ENCODE peak calls at places on chromosomes 16 and 17, in seven cellular contexts. One of them, this sample, is unnamed.

GRCh38 chr16:79613009-79613408 is 12.5 kb upstream of the MAF start:
- DNase-seq in activated B cell treated with CpG ODN at 0.5 μM for 24 hours: no peak
- DNase-seq in keratinocyte: no peak
- DNase-seq in mammary epithelial cell: peak
- DNase-seq in RWPE2: no peak
- DNase-seq in neural progenitor cell: no peak
- DNase-seq in A549: no peak
- DNase-seq in this sample: no peak

GRCh38 chr17:42507671-42508070 is 28.4 kb upstream of the NAGLU start:
- DNase-seq in RWPE2: no peak
- DNase-seq in activated B cell treated with CpG ODN at 0.5 μM for 24 hours: no peak
- DNase-seq in mammary epithelial cell: no peak
- DNase-seq in A549: no peak
- DNase-seq in neural progenitor cell: no peak
- DNase-seq in keratinocyte: no peak
- DNase-seq in this sample: no peak

GRCh38 chr17:49229805-49230600 is 584 bp downstream of the PHOSPHO1 start:
- DNase-seq in A549: no peak
- DNase-seq in neural progenitor cell: no peak
- DNase-seq in keratinocyte: no peak
- DNase-seq in mammary epithelial cell: no peak
- DNase-seq in RWPE2: peak
- DNase-seq in activated B cell treated with CpG ODN at 0.5 μM for 24 hours: no peak
- DNase-seq in this sample: no peak

GRCh38 chr16:5451641-5452040 is 354.0 kb upstream of the EEF2KMT start:
- DNase-seq in activated B cell treated with CpG ODN at 0.5 μM for 24 hours: no peak
- DNase-seq in RWPE2: no peak
- DNase-seq in mammary epithelial cell: no peak
- DNase-seq in neural progenitor cell: no peak
- DNase-seq in A549: no peak
- DNase-seq in keratinocyte: no peak
- DNase-seq in this sample: no peak

GRCh38 chr17:41100081-41100480 is 1.9 kb downstream of the KRTAP4-16 start:
- DNase-seq in mammary epithelial cell: no peak
- DNase-seq in keratinocyte: no peak
- DNase-seq in RWPE2: no peak
- DNase-seq in neural progenitor cell: no peak
- DNase-seq in activated B cell treated with CpG ODN at 0.5 μM for 24 hours: no peak
- DNase-seq in A549: no peak
- DNase-seq in this sample: no peak

GRCh38 chr16:83365166-83365565 is 442.6 kb upstream of the HSBP1 start:
- DNase-seq in A549: no peak
- DNase-seq in activated B cell treated with CpG ODN at 0.5 μM for 24 hours: no peak
- DNase-seq in mammary epithelial cell: peak
- DNase-seq in neural progenitor cell: no peak
- DNase-seq in keratinocyte: no peak
- DNase-seq in RWPE2: no peak
- DNase-seq in this sample: no peak

GRCh38 chr17:18267927-18268711 is 7.7 kb downstream of the MIEF2 start:
- DNase-seq in keratinocyte: no peak
- DNase-seq in A549: no peak
- DNase-seq in RWPE2: no peak
- DNase-seq in neural progenitor cell: peak
- DNase-seq in mammary epithelial cell: peak
- DNase-seq in activated B cell treated with CpG ODN at 0.5 μM for 24 hours: no peak
- DNase-seq in this sample: no peak

GRCh38 chr17:12522743-12523181 is 142.9 kb upstream of the MYOCD start:
- DNase-seq in A549: peak
- DNase-seq in neural progenitor cell: peak
- DNase-seq in keratinocyte: peak
- DNase-seq in activated B cell treated with CpG ODN at 0.5 μM for 24 hours: no peak
- DNase-seq in RWPE2: peak
- DNase-seq in mammary epithelial cell: no peak
- DNase-seq in this sample: no peak

GRCh38 chr16:17348042-17348783 is 122.5 kb downstream of the XYLT1 start:
- DNase-seq in keratinocyte: no peak
- DNase-seq in A549: no peak
- DNase-seq in activated B cell treated with CpG ODN at 0.5 μM for 24 hours: no peak
- DNase-seq in mammary epithelial cell: no peak
- DNase-seq in neural progenitor cell: no peak
- DNase-seq in RWPE2: no peak
- DNase-seq in this sample: no peak

GRCh38 chr16:67959520-67959919 is 8.9 kb downstream of the SLC12A4 start:
- DNase-seq in activated B cell treated with CpG ODN at 0.5 μM for 24 hours: no peak
- DNase-seq in mammary epithelial cell: no peak
- DNase-seq in keratinocyte: no peak
- DNase-seq in neural progenitor cell: no peak
- DNase-seq in A549: no peak
- DNase-seq in RWPE2: no peak
- DNase-seq in this sample: no peak

GRCh38 chr17:4485676-4486646 is 12.7 kb upstream of the SPNS2 start:
- DNase-seq in activated B cell treated with CpG ODN at 0.5 μM for 24 hours: no peak
- DNase-seq in neural progenitor cell: no peak
- DNase-seq in RWPE2: no peak
- DNase-seq in A549: no peak
- DNase-seq in keratinocyte: no peak
- DNase-seq in mammary epithelial cell: no peak
- DNase-seq in this sample: no peak

GRCh38 chr16:66696669-66697630 is at the start of gene CMTM4:
- DNase-seq in mammary epithelial cell: peak
- DNase-seq in RWPE2: peak
- DNase-seq in neural progenitor cell: peak
- DNase-seq in keratinocyte: no peak
- DNase-seq in activated B cell treated with CpG ODN at 0.5 μM for 24 hours: peak
- DNase-seq in A549: peak
- DNase-seq in this sample: peak

GRCh38 chr17:39237586-39237985 is 11.8 kb upstream of the STAC2 start:
- DNase-seq in mammary epithelial cell: no peak
- DNase-seq in keratinocyte: no peak
- DNase-seq in RWPE2: no peak
- DNase-seq in neural progenitor cell: no peak
- DNase-seq in A549: no peak
- DNase-seq in activated B cell treated with CpG ODN at 0.5 μM for 24 hours: no peak
- DNase-seq in this sample: no peak

GRCh38 chr16:84889066-84889465 is 69.3 kb downstream of the CRISPLD2 start:
- DNase-seq in neural progenitor cell: no peak
- DNase-seq in A549: no peak
- DNase-seq in mammary epithelial cell: no peak
- DNase-seq in keratinocyte: no peak
- DNase-seq in RWPE2: no peak
- DNase-seq in activated B cell treated with CpG ODN at 0.5 μM for 24 hours: no peak
- DNase-seq in this sample: no peak

GRCh38 chr17:50035930-50036329 is 20.0 kb upstream of the ITGA3 start:
- DNase-seq in neural progenitor cell: no peak
- DNase-seq in mammary epithelial cell: no peak
- DNase-seq in A549: no peak
- DNase-seq in activated B cell treated with CpG ODN at 0.5 μM for 24 hours: no peak
- DNase-seq in keratinocyte: no peak
- DNase-seq in RWPE2: no peak
- DNase-seq in this sample: no peak

GRCh38 chr17:76735006-76735405 is 2.1 kb downstream of the SRSF2 start:
- DNase-seq in mammary epithelial cell: peak
- DNase-seq in A549: no peak
- DNase-seq in neural progenitor cell: peak
- DNase-seq in RWPE2: no peak
- DNase-seq in keratinocyte: no peak
- DNase-seq in activated B cell treated with CpG ODN at 0.5 μM for 24 hours: no peak
- DNase-seq in this sample: no peak

GRCh38 chr17:7881655-7882054 is 6.9 kb upstream of the CHD3 start:
- DNase-seq in A549: no peak
- DNase-seq in activated B cell treated with CpG ODN at 0.5 μM for 24 hours: no peak
- DNase-seq in keratinocyte: no peak
- DNase-seq in RWPE2: no peak
- DNase-seq in mammary epithelial cell: no peak
- DNase-seq in neural progenitor cell: no peak
- DNase-seq in this sample: no peak

GRCh38 chr17:50361561-50362480 is 11.2 kb downstream of the MRPL27 start:
- DNase-seq in keratinocyte: no peak
- DNase-seq in neural progenitor cell: peak
- DNase-seq in activated B cell treated with CpG ODN at 0.5 μM for 24 hours: no peak
- DNase-seq in mammary epithelial cell: peak
- DNase-seq in RWPE2: no peak
- DNase-seq in A549: peak
- DNase-seq in this sample: peak

GRCh38 chr17:19302791-19303233 is 59.7 kb downstream of the B9D1 start:
- DNase-seq in neural progenitor cell: no peak
- DNase-seq in A549: no peak
- DNase-seq in keratinocyte: no peak
- DNase-seq in activated B cell treated with CpG ODN at 0.5 μM for 24 hours: no peak
- DNase-seq in mammary epithelial cell: no peak
- DNase-seq in RWPE2: no peak
- DNase-seq in this sample: peak

GRCh38 chr17:83161298-83162034 is 82.1 kb downstream of the METRNL start:
- DNase-seq in neural progenitor cell: no peak
- DNase-seq in keratinocyte: no peak
- DNase-seq in A549: no peak
- DNase-seq in mammary epithelial cell: no peak
- DNase-seq in activated B cell treated with CpG ODN at 0.5 μM for 24 hours: no peak
- DNase-seq in RWPE2: peak
- DNase-seq in this sample: no peak

GRCh38 chr17:82104797-82105416 is 6.9 kb upstream of the FASN start:
- DNase-seq in RWPE2: no peak
- DNase-seq in neural progenitor cell: no peak
- DNase-seq in activated B cell treated with CpG ODN at 0.5 μM for 24 hours: no peak
- DNase-seq in mammary epithelial cell: no peak
- DNase-seq in A549: no peak
- DNase-seq in keratinocyte: no peak
- DNase-seq in this sample: no peak

GRCh38 chr17:82107341-82107860 is 9.4 kb upstream of the FASN start:
- DNase-seq in activated B cell treated with CpG ODN at 0.5 μM for 24 hours: no peak
- DNase-seq in keratinocyte: no peak
- DNase-seq in neural progenitor cell: no peak
- DNase-seq in A549: peak
- DNase-seq in mammary epithelial cell: no peak
- DNase-seq in RWPE2: peak
- DNase-seq in this sample: no peak

GRCh38 chr17:82105417-82105881 is 7.4 kb upstream of the FASN start:
- DNase-seq in neural progenitor cell: no peak
- DNase-seq in A549: no peak
- DNase-seq in activated B cell treated with CpG ODN at 0.5 μM for 24 hours: no peak
- DNase-seq in mammary epithelial cell: no peak
- DNase-seq in keratinocyte: no peak
- DNase-seq in RWPE2: no peak
- DNase-seq in this sample: no peak

GRCh38 chr17:82106697-82107305 is 8.8 kb upstream of the FASN start:
- DNase-seq in RWPE2: no peak
- DNase-seq in activated B cell treated with CpG ODN at 0.5 μM for 24 hours: no peak
- DNase-seq in keratinocyte: no peak
- DNase-seq in neural progenitor cell: no peak
- DNase-seq in mammary epithelial cell: no peak
- DNase-seq in A549: no peak
- DNase-seq in this sample: no peak

DNA sequence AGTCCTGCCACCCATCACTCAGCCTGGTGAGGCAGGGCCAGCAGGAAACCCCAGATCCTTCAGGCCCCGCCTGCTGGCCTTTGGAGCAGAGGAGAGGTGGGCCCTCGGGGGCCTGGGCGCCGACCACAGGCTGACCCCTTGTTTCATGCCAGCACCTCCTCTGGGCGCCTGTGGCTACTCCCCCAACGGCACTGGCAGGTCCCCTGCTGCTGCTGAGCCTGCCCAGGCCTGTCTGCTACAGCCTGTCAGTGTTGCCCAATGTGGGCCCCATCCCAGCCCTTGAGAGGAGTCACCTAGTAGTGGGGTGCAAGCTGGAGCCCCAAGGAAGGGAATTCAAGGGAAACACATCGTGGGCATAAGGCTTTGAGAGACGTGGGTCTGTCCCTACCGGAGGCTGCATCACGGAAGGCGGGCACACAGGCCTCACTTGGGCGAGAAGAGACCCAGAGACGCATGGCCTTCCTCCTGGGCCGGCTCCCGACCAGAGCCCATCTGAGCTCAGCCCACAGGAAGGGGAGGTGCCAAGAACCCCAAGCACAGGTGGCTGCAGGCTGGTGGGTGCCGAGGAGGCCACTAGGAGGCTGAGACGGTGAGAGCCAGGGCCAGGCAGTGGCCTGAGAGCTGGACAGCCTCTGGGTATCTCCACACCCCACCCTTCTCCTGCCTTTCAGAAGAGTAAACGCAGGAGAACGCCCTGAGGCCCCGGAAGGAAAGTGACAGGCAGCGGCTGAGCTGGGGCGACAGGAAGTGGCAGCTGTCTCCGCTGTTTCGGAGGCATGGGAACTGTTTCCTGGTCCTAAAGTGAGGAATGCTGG is 8.1 kb upstream of the FASN start:
- DNase-seq in activated B cell treated with CpG ODN at 0.5 μM for 24 hours: peak
- DNase-seq in RWPE2: no peak
- DNase-seq in A549: peak
- DNase-seq in neural progenitor cell: peak
- DNase-seq in keratinocyte: no peak
- DNase-seq in mammary epithelial cell: peak
- DNase-seq in this sample: peak
- TF ChIP-seq CTCF in activated B cell treated with CpG ODN at 0.5 μM for 24 hours: no peak
- TF ChIP-seq CTCF in RWPE2: peak
- TF ChIP-seq CTCF in A549: no peak
- TF ChIP-seq CTCF in neural progenitor cell: peak
- TF ChIP-seq CTCF in keratinocyte: peak
- TF ChIP-seq CTCF in mammary epithelial cell: no peak
- TF ChIP-seq CTCF in this sample: no peak

GRCh38 chr17:65349916-65350315 is 211.5 kb downstream of the AXIN2 start:
- DNase-seq in activated B cell treated with CpG ODN at 0.5 μM for 24 hours: no peak
- DNase-seq in RWPE2: no peak
- DNase-seq in A549: no peak
- DNase-seq in keratinocyte: no peak
- DNase-seq in mammary epithelial cell: no peak
- DNase-seq in neural progenitor cell: no peak
- DNase-seq in this sample: no peak
- TF ChIP-seq CTCF in activated B cell treated with CpG ODN at 0.5 μM for 24 hours: no peak
- TF ChIP-seq CTCF in RWPE2: no peak
- TF ChIP-seq CTCF in A549: no peak
- TF ChIP-seq CTCF in keratinocyte: no peak
- TF ChIP-seq CTCF in mammary epithelial cell: no peak
- TF ChIP-seq CTCF in neural progenitor cell: no peak
- TF ChIP-seq CTCF in this sample: no peak

DNA sequence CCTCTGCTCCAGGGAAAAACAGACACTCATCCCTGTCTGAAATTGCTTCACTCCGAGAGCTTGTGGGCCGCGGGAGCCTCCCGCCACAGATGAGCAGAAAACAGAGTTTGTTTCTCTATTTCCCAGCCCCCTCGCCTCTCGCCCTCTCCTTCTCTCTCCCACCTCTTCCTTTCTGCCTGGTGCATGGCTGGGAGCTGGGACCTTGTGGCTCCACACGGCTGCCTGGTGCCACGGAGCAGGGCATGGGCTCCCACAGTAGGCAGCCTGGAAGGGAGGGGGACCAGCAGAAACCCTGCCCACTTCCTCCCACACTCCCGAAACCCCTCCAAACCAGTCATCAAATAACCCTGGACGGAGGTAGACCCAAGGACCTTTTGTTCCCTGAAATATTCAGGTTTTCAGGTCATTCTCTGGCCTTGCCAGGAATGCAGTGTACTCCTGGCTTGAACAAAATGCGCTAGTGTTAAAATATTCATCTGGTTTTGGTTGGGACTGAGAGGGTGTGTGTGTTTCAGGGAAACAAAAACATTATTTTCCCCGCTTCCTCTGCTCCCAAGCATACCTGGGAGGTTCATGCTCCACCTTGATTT is 204.9 kb downstream of the C16orf78 start:
- DNase-seq in mammary epithelial cell: no peak
- DNase-seq in RWPE2: no peak
- DNase-seq in activated B cell treated with CpG ODN at 0.5 μM for 24 hours: no peak
- DNase-seq in neural progenitor cell: no peak
- DNase-seq in keratinocyte: no peak
- DNase-seq in A549: no peak
- DNase-seq in this sample: no peak
- TF ChIP-seq CTCF in mammary epithelial cell: no peak
- TF ChIP-seq CTCF in RWPE2: no peak
- TF ChIP-seq CTCF in activated B cell treated with CpG ODN at 0.5 μM for 24 hours: no peak
- TF ChIP-seq CTCF in neural progenitor cell: no peak
- TF ChIP-seq CTCF in keratinocyte: no peak
- TF ChIP-seq CTCF in A549: no peak
- TF ChIP-seq CTCF in this sample: no peak

GRCh38 chr16:3661922-3662321 is 7.4 kb downstream of the DNASE1 start:
- DNase-seq in keratinocyte: no peak
- DNase-seq in A549: no peak
- DNase-seq in activated B cell treated with CpG ODN at 0.5 μM for 24 hours: no peak
- DNase-seq in neural progenitor cell: no peak
- DNase-seq in mammary epithelial cell: no peak
- DNase-seq in RWPE2: peak
- DNase-seq in this sample: no peak
- TF ChIP-seq CTCF in keratinocyte: no peak
- TF ChIP-seq CTCF in A549: no peak
- TF ChIP-seq CTCF in activated B cell treated with CpG ODN at 0.5 μM for 24 hours: no peak
- TF ChIP-seq CTCF in neural progenitor cell: no peak
- TF ChIP-seq CTCF in mammary epithelial cell: no peak
- TF ChIP-seq CTCF in RWPE2: no peak
- TF ChIP-seq CTCF in this sample: no peak